ENCODE peak calls at places on chromosomes 2 and 18, in six cellular contexts. F, Z, O, J, H and M are unnamed samples. For H3K4me1, the result is how much of the 10 kb centered on the place peaks cover.

GRCh38 chr2:10654069-10654468 is 35.7 kb downstream of the NOL10 start:
- DNase-seq in F (peak), Z (no peak), O (peak), J (no peak), H (no peak), M (no peak)

GRCh38 chr18:50161806-50162205 is 33.1 kb downstream of the MYO5B start:
- DNase-seq in F (no peak), Z (no peak), O (no peak), J (no peak), H (no peak), M (no peak)

GRCh38 chr18:28767201-28767600 is 590.3 kb upstream of the CDH2 start:
- DNase-seq in F (peak), Z (no peak), O (no peak), J (no peak), H (no peak), M (no peak)

GRCh38 chr2:189056200-189057106 is 82.3 kb downstream of the COL3A1 start:
- DNase-seq in F (peak), Z (no peak), O (no peak), J (no peak), H (no peak), M (no peak)

GRCh38 chr2:147543056-147543455 is 301.8 kb upstream of the ACVR2A start:
- DNase-seq in F (peak), Z (no peak), O (no peak), J (no peak), H (no peak), M (no peak)

GRCh38 chr2:195471807-195472206 is 185.2 kb upstream of the SLC39A10 start:
- DNase-seq in F (no peak), Z (no peak), O (no peak), J (no peak), H (no peak), M (no peak)

GRCh38 chr2:223797811-223798721 is 39.3 kb downstream of the AP1S3 start:
- DNase-seq in F (peak), Z (no peak), O (peak), J (no peak), H (no peak), M (no peak)

GRCh38 chr2:214203744-214204289 is 207.0 kb upstream of the VWC2L start:
- DNase-seq in F (peak), Z (no peak), O (no peak), J (no peak), H (no peak), M (no peak)

GRCh38 chr2:64406407-64406774 is 47.6 kb upstream of the LGALSL start:
- DNase-seq in F (no peak), Z (no peak), O (no peak), J (no peak), H (no peak), M (peak)

GRCh38 chr2:121281107-121281506 is 3.9 kb downstream of the TFCP2L1 start:
- DNase-seq in F (no peak), Z (peak), O (no peak), J (no peak), H (no peak), M (no peak)
- H3K4me1 ChIP-seq in F (under half), Z (under half), O (under half), J (under half), H (under half), M (under half)

GRCh38 chr18:35117951-35118411 is 76.8 kb downstream of the MAPRE2 start:
- DNase-seq in F (peak), Z (peak), O (no peak), J (no peak), H (no peak), M (peak)
- TF ChIP-seq POLR2A in F (no peak), Z (no peak), O (no peak), J (peak), H (no peak), M (no peak)

GRCh38 chr2:100934504-100935371 is 67.4 kb upstream of the RPL31 start:
- DNase-seq in F (no peak), Z (no peak), O (no peak), J (peak), H (no peak), M (no peak)

GRCh38 chr2:100936070-100936741 is 65.9 kb upstream of the RPL31 start:
- DNase-seq in F (no peak), Z (no peak), O (no peak), J (no peak), H (no peak), M (no peak)

GRCh38 chr2:100936972-100937542 is 65.0 kb upstream of the RPL31 start:
- DNase-seq in F (no peak), Z (no peak), O (no peak), J (no peak), H (no peak), M (no peak)

GRCh38 chr2:100938031-100939026 is 63.8 kb upstream of the RPL31 start:
- DNase-seq in F (no peak), Z (no peak), O (peak), J (no peak), H (no peak), M (no peak)

GRCh38 chr2:100935372-100935752 is 66.7 kb upstream of the RPL31 start:
- DNase-seq in F (peak), Z (no peak), O (no peak), J (no peak), H (no peak), M (no peak)
- H3K27ac ChIP-seq in F (no peak), Z (no peak), O (no peak), J (no peak), H (no peak), M (no peak)

DNA sequence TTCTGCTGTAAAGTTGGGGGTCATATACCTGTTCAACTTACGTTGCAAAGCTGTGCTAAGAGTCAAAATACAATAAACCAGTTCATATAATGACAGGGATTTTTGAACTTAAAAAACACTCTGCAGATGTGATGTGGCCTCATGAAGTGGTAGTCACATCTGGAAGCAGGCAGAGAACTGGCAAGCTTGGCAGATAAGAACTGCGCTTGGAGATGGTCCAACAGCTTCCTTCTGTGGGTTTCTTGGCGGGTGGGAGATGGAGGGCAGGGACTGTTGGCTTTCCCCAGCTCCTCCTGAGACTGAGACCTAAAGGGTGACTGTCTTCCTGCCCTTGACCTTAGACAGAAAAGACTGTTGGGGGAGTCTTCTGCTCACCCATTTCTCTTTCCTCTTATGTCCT is 140.4 kb downstream of the CTIF start:
- DNase-seq in F (no peak), Z (no peak), O (no peak), J (no peak), H (no peak), M (no peak)
- H3K4me1 ChIP-seq in F (under half), Z (under half), O (under half), J (under half), H (under half), M (under half)

GRCh38 chr2:230976671-230977171 is 19.2 kb upstream of the SPATA3 start:
- DNase-seq in F (no peak), Z (peak), O (no peak), J (no peak), H (no peak), M (no peak)
- TF ChIP-seq POLR2A in F (no peak), Z (no peak), O (no peak), J (no peak), H (no peak), M (no peak)